ENCODE peak calls at places on chromosomes 16 and 17, in eight cellular contexts. C is HCT116, H is PC-9, R is hepatocyte, I is Karpas-422, G is GM23248, Q is GM23338, S is OCI-LY7. P is an unnamed sample. For H3K4me1 and H3K9me2, the result is how much of the 10 kb centered on the place peaks cover.

GRCh38 chr17:40284085-40284713 is 3.5 kb upstream of the CDC6 start:
- DNase-seq in R (peak), G (peak), I (no peak), C (peak), S (no peak), H (peak), Q (no peak), P (peak)

GRCh38 chr16:70437582-70438324 is 1.1 kb downstream of the ST3GAL2 start:
- DNase-seq in R (no peak), S (peak), G (peak), C (no peak), H (no peak), I (peak), Q (peak), P (peak)

GRCh38 chr16:87421369-87421912 is 29.3 kb downstream of the MAP1LC3B start:
- DNase-seq in Q (no peak), C (no peak), I (no peak), S (no peak), H (no peak), R (no peak), G (no peak), P (no peak)

GRCh38 chr17:3007651-3008121 is 55.7 kb downstream of the OR1D5 start:
- DNase-seq in H (no peak), G (no peak), R (no peak), I (no peak), Q (no peak), C (no peak), S (no peak), P (no peak)

GRCh38 chr17:3904486-3904885 is 11.6 kb upstream of the CAMKK1 start:
- DNase-seq in G (no peak), I (no peak), S (no peak), H (no peak), C (no peak), R (no peak), Q (peak), P (no peak)

GRCh38 chr17:79919164-79919585 is 79.9 kb upstream of the CBX4 start:
- DNase-seq in G (peak), R (no peak), Q (peak), H (peak), S (no peak), C (no peak), I (no peak), P (peak)

GRCh38 chr17:53626286-53626685 is 196.4 kb upstream of the KIF2B start:
- DNase-seq in C (no peak), I (no peak), S (no peak), Q (no peak), G (peak), H (no peak), R (peak), P (peak)

GRCh38 chr17:28334176-28334575 is 1.1 kb downstream of the IFT20 start:
- DNase-seq in R (no peak), H (no peak), G (peak), S (no peak), C (no peak), Q (no peak), I (peak), P (no peak)

GRCh38 chr17:40192961-40193360 is 15.7 kb downstream of the RAPGEFL1 start:
- DNase-seq in R (no peak), S (no peak), Q (no peak), C (no peak), I (no peak), H (no peak), G (no peak), P (no peak)

GRCh38 chr16:53768593-53768992 is 64.6 kb downstream of the FTO start:
- DNase-seq in S (no peak), I (peak), Q (no peak), C (peak), H (peak), G (peak), R (peak), P (peak)

GRCh38 chr17:66716236-66717026 is 118.5 kb upstream of the CACNG5 start:
- DNase-seq in H (no peak), R (peak), S (no peak), I (no peak), Q (peak), G (peak), C (no peak), P (no peak)

GRCh38 chr17:81902023-81902652 is at the start of gene NPB:
- DNase-seq in R (peak), G (peak), I (no peak), H (no peak), C (no peak), S (no peak), Q (peak), P (no peak)

GRCh38 chr17:48322060-48322459 is 108.0 kb downstream of the SKAP1 start:
- DNase-seq in S (peak), H (no peak), G (peak), R (no peak), I (no peak), Q (no peak), C (no peak), P (peak)

GRCh38 chr17:39813631-39814030 is 50.5 kb downstream of the IKZF3 start:
- DNase-seq in R (no peak), Q (no peak), G (no peak), S (no peak), H (no peak), C (no peak), I (no peak), P (no peak)

GRCh38 chr17:38730526-38731379 is 612 bp downstream of the CISD3 start:
- DNase-seq in G (peak), Q (peak), R (peak), C (no peak), I (peak), H (peak), S (peak), P (peak)

GRCh38 chr17:49680314-49680713 is 2.4 kb upstream of the SPOP start:
- DNase-seq in C (no peak), G (no peak), I (no peak), R (no peak), H (no peak), S (no peak), Q (no peak), P (no peak)

GRCh38 chr16:19389246-19389645 is 28.4 kb upstream of the TMC5 start:
- DNase-seq in S (peak), G (peak), C (no peak), H (peak), Q (peak), R (peak), I (peak), P (peak)

GRCh38 chr16:24178496-24178895 is 77.6 kb upstream of the CACNG3 start:
- DNase-seq in S (peak), R (peak), Q (peak), I (peak), G (peak), C (no peak), H (no peak), P (no peak)

DNA sequence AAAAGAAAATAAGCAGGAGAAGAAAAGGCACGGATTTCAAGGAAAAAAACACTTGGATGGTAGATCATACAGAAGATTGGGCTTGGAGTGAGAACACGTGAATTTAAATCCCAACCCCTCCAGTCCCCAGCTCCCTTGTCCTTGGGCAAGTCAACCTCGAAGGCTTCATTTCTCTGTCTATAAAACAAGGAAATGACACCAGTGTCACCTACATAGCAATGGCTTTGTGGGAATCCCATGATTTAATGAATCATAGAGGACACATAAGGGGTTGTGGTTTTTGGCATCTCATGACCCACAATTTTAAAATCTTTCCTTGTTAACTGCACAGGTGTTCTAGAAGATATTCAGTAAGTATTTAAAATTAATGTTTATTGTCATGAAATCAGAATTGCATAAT is 8.2 kb upstream of the CCL2 start:
- DNase-seq in Q (no peak), R (no peak), C (no peak), I (no peak), H (no peak), G (no peak), S (no peak), P (no peak)
- H3K4me1 ChIP-seq in Q (under half), R (under half), C (under half), I (under half), H (under half), G (under half), S (under half), P (under half)

GRCh38 chr17:42354956-42355843 is 33.0 kb downstream of the STAT3 start:
- DNase-seq in H (no peak), C (no peak), S (no peak), I (no peak), R (no peak), G (peak), Q (no peak), P (no peak)
- H3K4me2 ChIP-seq in H (no peak), C (no peak), S (no peak), I (no peak), R (no peak), G (no peak), Q (no peak), P (no peak)

GRCh38 chr17:71208111-71208704 is 912.6 kb upstream of the SOX9 start:
- DNase-seq in I (no peak), S (no peak), Q (no peak), C (no peak), H (no peak), R (no peak), G (peak), P (peak)

GRCh38 chr17:71217769-71218168 is 903.1 kb upstream of the SOX9 start:
- DNase-seq in H (no peak), G (peak), C (no peak), R (no peak), Q (no peak), S (no peak), I (no peak), P (peak)

DNA sequence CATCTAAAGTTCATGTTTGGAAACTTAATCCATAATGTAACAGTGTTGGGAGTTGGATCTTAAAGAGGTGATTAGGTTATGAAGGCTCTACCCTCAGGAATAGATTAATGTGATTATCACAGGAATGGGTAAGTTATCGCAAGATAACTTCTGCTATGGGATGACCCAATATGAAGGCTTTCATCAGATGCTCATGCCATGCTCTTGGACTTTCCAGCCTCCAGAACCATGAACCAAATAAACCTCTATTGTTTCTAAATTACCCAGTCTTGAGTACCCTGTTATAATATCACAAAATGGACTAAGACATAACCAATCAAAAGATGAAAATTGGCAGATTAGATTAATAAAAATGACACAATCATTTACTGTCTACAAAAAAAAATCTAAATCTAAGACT is 906.9 kb upstream of the SOX9 start:
- DNase-seq in Q (no peak), I (no peak), R (no peak), S (no peak), G (no peak), C (no peak), H (no peak), P (no peak)
- H3K9me2 ChIP-seq in Q (under half), I (under half), R (under half), S (under half), G (under half), C (under half), H (under half), P (under half)

GRCh38 chr17:9185142-9185541 is 163.8 kb downstream of the NTN1 start:
- DNase-seq in S (no peak), G (no peak), Q (no peak), I (no peak), C (no peak), H (no peak), R (no peak), P (no peak)

GRCh38 chr17:9192010-9192409 is 170.7 kb downstream of the NTN1 start:
- DNase-seq in H (no peak), S (no peak), I (no peak), R (no peak), Q (no peak), G (peak), C (no peak), P (no peak)

GRCh38 chr17:9185688-9186289 is 164.5 kb downstream of the NTN1 start:
- DNase-seq in H (no peak), I (peak), R (no peak), G (no peak), C (no peak), Q (no peak), S (no peak), P (no peak)

GRCh38 chr17:9189870-9190269 is 168.6 kb downstream of the NTN1 start:
- DNase-seq in I (no peak), C (no peak), H (no peak), S (no peak), R (no peak), G (no peak), Q (no peak), P (no peak)

GRCh38 chr17:9187828-9188227 is 166.5 kb downstream of the NTN1 start:
- DNase-seq in H (no peak), Q (no peak), I (no peak), G (no peak), C (no peak), R (no peak), S (no peak), P (no peak)
- H3K4me1 ChIP-seq in H (under half), Q (under half), I (under half), G (under half), C (under half), R (under half), S (under half), P (under half)

GRCh38 chr17:6831662-6832263 is at the start of gene TEKT1:
- DNase-seq in Q (peak), I (no peak), G (peak), H (peak), S (no peak), R (peak), C (no peak), P (peak)
- H3K4me2 ChIP-seq in Q (peak), I (no peak), G (no peak), H (peak), S (no peak), R (peak), C (no peak), P (peak)

GRCh38 chr17:68596411-68596945 is 4.7 kb downstream of the FAM20A start:
- DNase-seq in Q (no peak), I (no peak), S (no peak), H (no peak), G (no peak), R (no peak), C (no peak), P (no peak)
- H3K9me2 ChIP-seq in Q (under half), I (under half), S (under half), H (under half), G (under half), R (under half), C (under half), P (under half)

DNA sequence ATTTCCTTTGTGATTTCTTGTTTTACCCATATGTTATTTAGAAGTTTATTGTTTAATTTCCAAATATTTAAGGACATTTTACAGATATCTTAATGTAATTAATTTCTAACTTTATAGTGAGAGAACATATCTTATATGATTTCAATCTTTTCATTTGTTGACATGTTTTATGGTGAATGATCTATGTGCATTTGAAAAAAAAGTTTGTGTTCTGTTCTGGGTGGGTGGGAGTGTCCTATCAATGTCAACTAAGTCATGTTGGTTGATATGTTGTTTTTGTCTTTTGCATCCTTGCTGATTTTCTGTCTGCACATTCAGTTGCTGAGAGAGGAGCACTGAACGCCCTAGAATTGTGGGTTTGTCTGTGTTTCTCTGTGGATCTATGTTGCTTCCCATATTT is 50.3 kb upstream of the CBFA2T3 start:
- DNase-seq in C (no peak), I (no peak), S (no peak), H (no peak), G (no peak), R (no peak), Q (no peak), P (no peak)
- H3K4me1 ChIP-seq in C (under half), I (under half), S (under half), H (under half), G (under half), R (under half), Q (under half), P (under half)

GRCh38 chr16:21501869-21502667 is 97.3 kb upstream of the METTL9 start:
- DNase-seq in H (peak), G (peak), S (peak), I (peak), C (peak), Q (peak), R (peak), P (peak)
- H3K4me2 ChIP-seq in H (peak), G (peak), S (peak), I (peak), C (peak), Q (peak), R (peak), P (peak)

P was measured in PC-3.